ENCODE peak calls at places on chromosomes 1 and 21, in ten cellular contexts. One of them, this sample, is unnamed.

GRCh38 chr1:180026556-180026955 is 71.9 kb downstream of the CEP350 start:
- DNase-seq in MM.1S: no peak
- DNase-seq in mammary epithelial cell: peak
- DNase-seq in ovary: no peak
- DNase-seq in lower leg skin: no peak
- DNase-seq in AG04450: no peak
- DNase-seq in psoas muscle: no peak
- DNase-seq in CD8-positive, alpha-beta T cell: no peak
- DNase-seq in tibial artery: no peak
- DNase-seq in breast epithelium: no peak
- DNase-seq in this sample: peak

GRCh38 chr1:78716186-78716585 is 66.6 kb downstream of the IFI44 start:
- DNase-seq in MM.1S: no peak
- DNase-seq in mammary epithelial cell: no peak
- DNase-seq in ovary: no peak
- DNase-seq in lower leg skin: no peak
- DNase-seq in AG04450: no peak
- DNase-seq in psoas muscle: no peak
- DNase-seq in CD8-positive, alpha-beta T cell: no peak
- DNase-seq in tibial artery: no peak
- DNase-seq in breast epithelium: no peak
- DNase-seq in this sample: peak

GRCh38 chr1:162976628-162977027 is 92.5 kb upstream of the RGS4 start:
- DNase-seq in MM.1S: no peak
- DNase-seq in mammary epithelial cell: peak
- DNase-seq in ovary: no peak
- DNase-seq in lower leg skin: no peak
- DNase-seq in AG04450: no peak
- DNase-seq in psoas muscle: no peak
- DNase-seq in CD8-positive, alpha-beta T cell: no peak
- DNase-seq in tibial artery: no peak
- DNase-seq in breast epithelium: no peak
- DNase-seq in this sample: no peak

GRCh38 chr1:215793210-215793609 is 226.1 kb downstream of the KCTD3 start:
- DNase-seq in MM.1S: no peak
- DNase-seq in mammary epithelial cell: peak
- DNase-seq in ovary: no peak
- DNase-seq in lower leg skin: no peak
- DNase-seq in AG04450: peak
- DNase-seq in psoas muscle: no peak
- DNase-seq in CD8-positive, alpha-beta T cell: no peak
- DNase-seq in tibial artery: no peak
- DNase-seq in breast epithelium: no peak
- DNase-seq in this sample: peak

GRCh38 chr1:76140227-76140626 is 65.7 kb downstream of the ST6GALNAC3 start:
- DNase-seq in MM.1S: no peak
- DNase-seq in mammary epithelial cell: no peak
- DNase-seq in ovary: no peak
- DNase-seq in lower leg skin: no peak
- DNase-seq in AG04450: no peak
- DNase-seq in psoas muscle: no peak
- DNase-seq in CD8-positive, alpha-beta T cell: no peak
- DNase-seq in tibial artery: no peak
- DNase-seq in breast epithelium: no peak
- DNase-seq in this sample: no peak

GRCh38 chr1:161223805-161224694 is 622 bp upstream of the APOA2 start:
- DNase-seq in MM.1S: no peak
- DNase-seq in mammary epithelial cell: no peak
- DNase-seq in ovary: no peak
- DNase-seq in lower leg skin: no peak
- DNase-seq in AG04450: no peak
- DNase-seq in psoas muscle: no peak
- DNase-seq in CD8-positive, alpha-beta T cell: no peak
- DNase-seq in tibial artery: no peak
- DNase-seq in breast epithelium: no peak
- DNase-seq in this sample: no peak

GRCh38 chr1:25223471-25223870 is 8.8 kb downstream of the SYF2 start:
- DNase-seq in MM.1S: no peak
- DNase-seq in mammary epithelial cell: no peak
- DNase-seq in ovary: no peak
- DNase-seq in lower leg skin: no peak
- DNase-seq in AG04450: no peak
- DNase-seq in psoas muscle: no peak
- DNase-seq in CD8-positive, alpha-beta T cell: no peak
- DNase-seq in tibial artery: no peak
- DNase-seq in breast epithelium: no peak
- DNase-seq in this sample: no peak

GRCh38 chr1:209674957-209675566 is at the start of gene G0S2:
- DNase-seq in MM.1S: no peak
- DNase-seq in mammary epithelial cell: no peak
- DNase-seq in ovary: peak
- DNase-seq in lower leg skin: no peak
- DNase-seq in AG04450: no peak
- DNase-seq in psoas muscle: peak
- DNase-seq in CD8-positive, alpha-beta T cell: no peak
- DNase-seq in tibial artery: no peak
- DNase-seq in breast epithelium: peak
- DNase-seq in this sample: peak

GRCh38 chr1:231931846-231932454 is 305.4 kb downstream of the DISC1 start:
- DNase-seq in MM.1S: peak
- DNase-seq in mammary epithelial cell: no peak
- DNase-seq in ovary: no peak
- DNase-seq in lower leg skin: no peak
- DNase-seq in AG04450: no peak
- DNase-seq in psoas muscle: no peak
- DNase-seq in CD8-positive, alpha-beta T cell: no peak
- DNase-seq in tibial artery: no peak
- DNase-seq in breast epithelium: no peak
- DNase-seq in this sample: no peak

GRCh38 chr21:16070207-16070651 is 340.4 kb downstream of the USP25 start:
- DNase-seq in MM.1S: no peak
- DNase-seq in mammary epithelial cell: no peak
- DNase-seq in ovary: no peak
- DNase-seq in lower leg skin: no peak
- DNase-seq in AG04450: no peak
- DNase-seq in psoas muscle: no peak
- DNase-seq in CD8-positive, alpha-beta T cell: no peak
- DNase-seq in tibial artery: no peak
- DNase-seq in breast epithelium: no peak
- DNase-seq in this sample: peak

GRCh38 chr1:40362699-40363098 is 10.8 kb upstream of the SMAP2 start:
- DNase-seq in MM.1S: no peak
- DNase-seq in mammary epithelial cell: no peak
- DNase-seq in ovary: no peak
- DNase-seq in lower leg skin: no peak
- DNase-seq in AG04450: no peak
- DNase-seq in psoas muscle: no peak
- DNase-seq in CD8-positive, alpha-beta T cell: no peak
- DNase-seq in tibial artery: no peak
- DNase-seq in breast epithelium: no peak
- DNase-seq in this sample: no peak

GRCh38 chr1:9873385-9873784 is 36.7 kb downstream of the CTNNBIP1 start:
- DNase-seq in MM.1S: no peak
- DNase-seq in mammary epithelial cell: no peak
- DNase-seq in ovary: no peak
- DNase-seq in lower leg skin: no peak
- DNase-seq in AG04450: no peak
- DNase-seq in psoas muscle: no peak
- DNase-seq in CD8-positive, alpha-beta T cell: no peak
- DNase-seq in tibial artery: no peak
- DNase-seq in breast epithelium: no peak
- DNase-seq in this sample: no peak

GRCh38 chr1:109427171-109427467 is 871 bp upstream of the PSMA5 start:
- DNase-seq in MM.1S: peak
- DNase-seq in mammary epithelial cell: no peak
- DNase-seq in ovary: no peak
- DNase-seq in lower leg skin: no peak
- DNase-seq in AG04450: no peak
- DNase-seq in psoas muscle: no peak
- DNase-seq in CD8-positive, alpha-beta T cell: no peak
- DNase-seq in tibial artery: no peak
- DNase-seq in breast epithelium: no peak
- DNase-seq in this sample: no peak

GRCh38 chr1:52673513-52673912 is 24.6 kb downstream of the COA7 start:
- DNase-seq in MM.1S: no peak
- DNase-seq in mammary epithelial cell: no peak
- DNase-seq in ovary: no peak
- DNase-seq in lower leg skin: no peak
- DNase-seq in AG04450: no peak
- DNase-seq in psoas muscle: no peak
- DNase-seq in CD8-positive, alpha-beta T cell: no peak
- DNase-seq in tibial artery: no peak
- DNase-seq in breast epithelium: no peak
- DNase-seq in this sample: no peak
- H3K4me3 ChIP-seq in MM.1S: no peak
- H3K4me3 ChIP-seq in mammary epithelial cell: no peak
- H3K4me3 ChIP-seq in ovary: no peak
- H3K4me3 ChIP-seq in lower leg skin: no peak
- H3K4me3 ChIP-seq in AG04450: no peak
- H3K4me3 ChIP-seq in psoas muscle: no peak
- H3K4me3 ChIP-seq in CD8-positive, alpha-beta T cell: no peak
- H3K4me3 ChIP-seq in tibial artery: no peak
- H3K4me3 ChIP-seq in breast epithelium: no peak
- H3K4me3 ChIP-seq in this sample: no peak

GRCh38 chr1:205369621-205370230 is 13.0 kb upstream of the KLHDC8A start:
- DNase-seq in MM.1S: no peak
- DNase-seq in mammary epithelial cell: no peak
- DNase-seq in ovary: peak
- DNase-seq in lower leg skin: no peak
- DNase-seq in AG04450: no peak
- DNase-seq in psoas muscle: no peak
- DNase-seq in CD8-positive, alpha-beta T cell: no peak
- DNase-seq in tibial artery: no peak
- DNase-seq in breast epithelium: no peak
- DNase-seq in this sample: peak

GRCh38 chr1:205370780-205371179 is 14.1 kb upstream of the KLHDC8A start:
- DNase-seq in MM.1S: no peak
- DNase-seq in mammary epithelial cell: no peak
- DNase-seq in ovary: no peak
- DNase-seq in lower leg skin: no peak
- DNase-seq in AG04450: no peak
- DNase-seq in psoas muscle: no peak
- DNase-seq in CD8-positive, alpha-beta T cell: no peak
- DNase-seq in tibial artery: no peak
- DNase-seq in breast epithelium: no peak
- DNase-seq in this sample: no peak

GRCh38 chr1:205360891-205361290 is 4.2 kb upstream of the KLHDC8A start:
- DNase-seq in MM.1S: no peak
- DNase-seq in mammary epithelial cell: no peak
- DNase-seq in ovary: no peak
- DNase-seq in lower leg skin: no peak
- DNase-seq in AG04450: no peak
- DNase-seq in psoas muscle: no peak
- DNase-seq in CD8-positive, alpha-beta T cell: no peak
- DNase-seq in tibial artery: no peak
- DNase-seq in breast epithelium: no peak
- DNase-seq in this sample: no peak

GRCh38 chr1:205368478-205368877 is 11.8 kb upstream of the KLHDC8A start:
- DNase-seq in MM.1S: no peak
- DNase-seq in mammary epithelial cell: no peak
- DNase-seq in ovary: no peak
- DNase-seq in lower leg skin: no peak
- DNase-seq in AG04450: no peak
- DNase-seq in psoas muscle: no peak
- DNase-seq in CD8-positive, alpha-beta T cell: no peak
- DNase-seq in tibial artery: no peak
- DNase-seq in breast epithelium: no peak
- DNase-seq in this sample: no peak

DNA sequence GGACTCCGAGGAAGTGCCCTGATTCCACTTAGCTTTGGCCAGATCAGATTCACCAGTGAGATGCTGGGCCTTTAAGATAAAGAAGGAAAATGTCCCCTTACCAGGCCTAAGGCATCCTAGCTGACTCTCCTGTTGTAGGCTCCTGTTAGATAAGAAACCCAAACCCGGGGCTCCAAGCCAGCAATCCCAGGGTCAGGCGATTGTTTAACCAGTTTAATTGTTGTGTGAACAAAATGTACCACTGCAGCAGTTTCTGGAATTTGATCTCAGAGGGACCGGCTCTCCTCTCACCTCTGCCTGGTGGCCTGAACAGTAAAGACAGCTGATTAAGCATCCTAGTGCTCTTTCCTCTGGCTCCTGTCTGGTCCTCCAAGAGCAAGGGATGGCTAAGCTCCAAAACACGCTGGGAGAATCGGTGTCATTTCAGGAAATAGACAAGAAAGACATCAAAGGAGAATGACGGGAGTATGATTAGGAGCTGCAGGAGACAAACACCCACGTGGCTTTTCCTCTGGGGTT is 9.3 kb upstream of the KLHDC8A start:
- DNase-seq in MM.1S: no peak
- DNase-seq in mammary epithelial cell: no peak
- DNase-seq in ovary: no peak
- DNase-seq in lower leg skin: no peak
- DNase-seq in AG04450: no peak
- DNase-seq in psoas muscle: no peak
- DNase-seq in CD8-positive, alpha-beta T cell: no peak
- DNase-seq in tibial artery: no peak
- DNase-seq in breast epithelium: no peak
- DNase-seq in this sample: peak
- TF ChIP-seq CTCF in MM.1S: no peak
- TF ChIP-seq CTCF in mammary epithelial cell: no peak
- TF ChIP-seq CTCF in ovary: no peak
- TF ChIP-seq CTCF in lower leg skin: no peak
- TF ChIP-seq CTCF in AG04450: no peak
- TF ChIP-seq CTCF in psoas muscle: no peak
- TF ChIP-seq CTCF in CD8-positive, alpha-beta T cell: no peak
- TF ChIP-seq CTCF in tibial artery: no peak
- TF ChIP-seq CTCF in breast epithelium: no peak
- TF ChIP-seq CTCF in this sample: no peak

GRCh38 chr21:42654179-42654912 is 925 bp downstream of the PDE9A start:
- DNase-seq in MM.1S: no peak
- DNase-seq in mammary epithelial cell: peak
- DNase-seq in ovary: no peak
- DNase-seq in lower leg skin: no peak
- DNase-seq in AG04450: no peak
- DNase-seq in psoas muscle: no peak
- DNase-seq in CD8-positive, alpha-beta T cell: no peak
- DNase-seq in tibial artery: no peak
- DNase-seq in breast epithelium: no peak
- DNase-seq in this sample: no peak
- H3K4me3 ChIP-seq in MM.1S: no peak
- H3K4me3 ChIP-seq in mammary epithelial cell: peak
- H3K4me3 ChIP-seq in ovary: peak
- H3K4me3 ChIP-seq in lower leg skin: peak
- H3K4me3 ChIP-seq in AG04450: no peak
- H3K4me3 ChIP-seq in psoas muscle: peak
- H3K4me3 ChIP-seq in CD8-positive, alpha-beta T cell: peak
- H3K4me3 ChIP-seq in tibial artery: peak
- H3K4me3 ChIP-seq in breast epithelium: peak
- H3K4me3 ChIP-seq in this sample: no peak

DNA sequence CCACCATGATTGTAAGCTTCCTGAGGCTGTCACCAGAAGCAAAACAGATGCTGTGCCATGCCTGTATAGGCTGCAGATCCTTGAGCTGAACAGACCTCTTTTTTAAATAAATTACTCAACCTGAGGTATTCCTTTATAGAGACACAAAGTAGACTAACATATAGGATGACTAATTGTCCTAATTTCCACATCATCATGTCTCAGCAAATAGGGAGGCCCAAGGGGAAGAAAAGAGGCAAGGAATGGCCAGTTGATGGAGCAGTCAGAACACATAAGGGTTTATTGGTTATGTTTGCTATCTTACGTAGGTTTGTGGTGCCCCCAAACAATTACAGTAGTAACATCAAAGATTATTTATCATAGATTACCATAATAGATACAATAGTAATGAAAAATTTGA is 126.2 kb downstream of the RASAL2 start:
- DNase-seq in MM.1S: no peak
- DNase-seq in mammary epithelial cell: peak
- DNase-seq in ovary: no peak
- DNase-seq in lower leg skin: no peak
- DNase-seq in AG04450: no peak
- DNase-seq in psoas muscle: no peak
- DNase-seq in CD8-positive, alpha-beta T cell: no peak
- DNase-seq in tibial artery: no peak
- DNase-seq in breast epithelium: no peak
- DNase-seq in this sample: no peak
- TF ChIP-seq CTCF in MM.1S: no peak
- TF ChIP-seq CTCF in mammary epithelial cell: no peak
- TF ChIP-seq CTCF in ovary: no peak
- TF ChIP-seq CTCF in lower leg skin: no peak
- TF ChIP-seq CTCF in AG04450: no peak
- TF ChIP-seq CTCF in psoas muscle: no peak
- TF ChIP-seq CTCF in CD8-positive, alpha-beta T cell: no peak
- TF ChIP-seq CTCF in tibial artery: no peak
- TF ChIP-seq CTCF in breast epithelium: no peak
- TF ChIP-seq CTCF in this sample: no peak